ENCODE peak calls at places on chromosomes 1 and 21, in ten cellular contexts. E is endodermal cell, N is small intestine, B is ascending aorta, Y is neuronal stem cell, I is tibial artery, H is heart right ventricle, X is breast epithelium, D is A549, Z is right lobe of liver. W is an unnamed sample. For H3K4me1, the result is how much of the 10 kb centered on the place peaks cover.

GRCh38 chr21:45103966-45104520 is 29.7 kb downstream of the ADARB1 start:
- DNase-seq in H (no peak), Z (no peak), E (no peak), N (no peak), I (no peak), D (no peak), X (no peak), Y (no peak), B (no peak), W (no peak)

GRCh38 chr1:212683357-212683722 is 16.3 kb downstream of the BATF3 start:
- DNase-seq in Y (no peak), B (no peak), E (peak), X (no peak), H (no peak), I (peak), D (no peak), Z (no peak), N (no peak), W (no peak)

GRCh38 chr1:152707860-152708259 is at the start of gene LCE4A:
- DNase-seq in Y (no peak), Z (no peak), E (no peak), X (no peak), D (no peak), H (no peak), I (no peak), N (no peak), B (no peak), W (no peak)

GRCh38 chr1:20640183-20640597 is 6.9 kb downstream of the PINK1 start:
- DNase-seq in Z (peak), B (no peak), E (peak), X (no peak), D (peak), Y (peak), N (peak), H (no peak), I (peak), W (no peak)

GRCh38 chr1:55382699-55383377 is 167.7 kb upstream of the USP24 start:
- DNase-seq in N (no peak), E (no peak), B (no peak), D (no peak), I (no peak), X (no peak), Y (no peak), H (no peak), Z (no peak), W (no peak)

GRCh38 chr1:50416553-50417453 is 6.4 kb downstream of the DMRTA2 start:
- DNase-seq in H (no peak), X (no peak), I (no peak), D (no peak), Y (no peak), Z (no peak), B (no peak), E (peak), N (no peak), W (no peak)

GRCh38 chr1:233033366-233033765 is 83.0 kb downstream of the NTPCR start:
- DNase-seq in I (no peak), Y (no peak), X (no peak), Z (no peak), B (no peak), H (no peak), N (no peak), D (no peak), E (no peak), W (no peak)

GRCh38 chr1:40664167-40664537 is 1.3 kb downstream of the RIMS3 start:
- DNase-seq in D (no peak), B (no peak), X (no peak), Y (no peak), H (no peak), E (no peak), N (no peak), I (no peak), Z (no peak), W (no peak)

GRCh38 chr1:235050911-235051360 is 77.7 kb downstream of the TOMM20 start:
- DNase-seq in D (no peak), N (no peak), Z (no peak), E (no peak), I (peak), X (no peak), Y (no peak), B (no peak), H (peak), W (no peak)

GRCh38 chr1:118077331-118078055 is 107.5 kb downstream of the SPAG17 start:
- DNase-seq in D (peak), E (peak), B (no peak), H (no peak), I (no peak), X (no peak), Z (no peak), N (peak), Y (peak), W (no peak)

GRCh38 chr1:219031821-219032220 is 141.9 kb upstream of the LYPLAL1 start:
- DNase-seq in B (no peak), E (no peak), I (no peak), D (no peak), X (no peak), H (no peak), Y (no peak), N (no peak), Z (no peak), W (no peak)

GRCh38 chr1:58842941-58843340 is 59.1 kb upstream of the JUN start:
- DNase-seq in X (no peak), D (no peak), Z (no peak), E (no peak), N (no peak), H (no peak), B (no peak), I (no peak), Y (no peak), W (no peak)

GRCh38 chr1:17547271-17547670 is 7.8 kb downstream of the ARHGEF10L start:
- DNase-seq in N (no peak), I (no peak), E (peak), Y (no peak), D (no peak), Z (no peak), X (no peak), B (no peak), H (no peak), W (no peak)

GRCh38 chr1:234839663-234840062 is 229.7 kb upstream of the IRF2BP2 start:
- DNase-seq in D (no peak), Y (no peak), E (peak), Z (no peak), B (no peak), N (no peak), H (no peak), I (no peak), X (no peak), W (no peak)

GRCh38 chr1:47686731-47687617 is 249.1 kb downstream of the FOXD2 start:
- DNase-seq in B (no peak), I (peak), Y (no peak), E (peak), X (no peak), Z (no peak), N (no peak), D (no peak), H (no peak), W (no peak)

GRCh38 chr1:19209439-19209989 is 552 bp downstream of the UBR4 start:
- DNase-seq in D (peak), N (peak), H (no peak), Z (peak), Y (no peak), I (peak), E (no peak), B (no peak), X (peak), W (no peak)

GRCh38 chr1:22831729-22832413 is 121.2 kb downstream of the EPHB2 start:
- DNase-seq in Z (no peak), D (peak), H (no peak), N (peak), E (no peak), I (no peak), B (no peak), X (peak), Y (no peak), W (peak)

GRCh38 chr21:31656199-31657095 is 3.0 kb upstream of the SOD1 start:
- DNase-seq in I (no peak), E (no peak), Y (no peak), D (no peak), Z (no peak), X (no peak), H (no peak), B (no peak), N (no peak), W (no peak)

GRCh38 chr1:237179511-237179910 is 137.5 kb downstream of the RYR2 start:
- DNase-seq in B (no peak), D (no peak), H (no peak), Y (no peak), I (no peak), E (no peak), Z (no peak), N (no peak), X (no peak), W (no peak)

GRCh38 chr1:22633697-22634463 is 2.5 kb upstream of the C1QA start:
- DNase-seq in D (no peak), X (no peak), Y (no peak), E (no peak), H (no peak), I (no peak), N (no peak), B (no peak), Z (no peak), W (no peak)

GRCh38 chr1:88079036-88079435 is 605.0 kb upstream of the PKN2 start:
- DNase-seq in I (no peak), B (no peak), Z (no peak), D (no peak), E (peak), X (no peak), Y (peak), N (no peak), H (no peak), W (no peak)

GRCh38 chr1:63799810-63800209 is 26.0 kb downstream of the ROR1 start:
- DNase-seq in Y (no peak), B (no peak), D (no peak), E (no peak), Z (no peak), H (no peak), I (no peak), X (no peak), N (no peak), W (no peak)

GRCh38 chr1:179025125-179025974 is at the start of gene FAM20B:
- DNase-seq in H (peak), N (peak), D (peak), B (peak), Z (peak), I (peak), Y (peak), X (peak), E (peak), W (no peak)

GRCh38 chr1:78060857-78061563 is 15.2 kb downstream of the GIPC2 start:
- DNase-seq in D (no peak), Y (no peak), B (no peak), Z (no peak), I (no peak), E (no peak), X (no peak), N (no peak), H (no peak), W (no peak)

GRCh38 chr1:167431261-167431908 is 86.9 kb downstream of the CD247 start:
- DNase-seq in X (no peak), Y (no peak), D (no peak), N (no peak), Z (no peak), I (no peak), H (no peak), B (no peak), E (no peak), W (no peak)

GRCh38 chr1:219088778-219089557 is 84.7 kb upstream of the LYPLAL1 start:
- DNase-seq in Y (no peak), B (peak), X (no peak), D (peak), N (no peak), Z (peak), I (peak), H (no peak), E (no peak), W (peak)

DNA sequence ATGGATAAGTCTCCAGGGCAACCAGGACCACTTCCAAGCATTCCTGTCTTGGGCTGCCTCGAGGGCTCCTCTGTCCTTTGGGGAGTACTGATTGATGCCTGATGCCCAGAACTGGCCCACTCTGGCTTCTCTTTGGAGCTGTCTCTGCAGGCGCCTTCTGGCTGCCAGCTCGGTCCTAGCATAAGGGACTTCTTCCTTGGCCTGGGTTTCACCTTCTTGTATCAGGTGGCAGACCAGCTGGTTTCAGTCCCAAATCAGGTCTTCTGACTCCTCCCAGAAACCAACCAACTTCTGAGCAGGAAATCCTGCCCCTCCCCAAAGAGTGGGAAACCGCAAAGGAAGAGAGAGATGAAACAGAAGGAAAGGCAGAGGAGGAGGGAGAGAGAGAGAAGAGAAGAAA is 10.6 kb downstream of the G0S2 start:
- DNase-seq in Z (no peak), B (no peak), E (no peak), I (no peak), Y (no peak), H (no peak), D (no peak), N (no peak), X (no peak), W (no peak)
- H3K4me1 ChIP-seq in Z (under half), B (under half), E (under half), I (under half), Y (under half), H (under half), D (under half), N (under half), X (under half), W (under half)

GRCh38 chr1:52635321-52636089 is 2.5 kb downstream of the SHISAL2A start:
- DNase-seq in B (no peak), Z (no peak), N (no peak), Y (no peak), D (no peak), I (no peak), E (no peak), X (no peak), H (no peak), W (no peak)

GRCh38 chr1:52634111-52634510 is 1.1 kb downstream of the SHISAL2A start:
- DNase-seq in B (no peak), I (no peak), Y (no peak), N (no peak), Z (no peak), D (no peak), E (no peak), H (no peak), X (no peak), W (no peak)

GRCh38 chr1:52631759-52632331 is 1.1 kb upstream of the SHISAL2A start:
- DNase-seq in X (no peak), Z (no peak), N (peak), B (no peak), D (no peak), H (no peak), I (no peak), Y (no peak), E (peak), W (no peak)

GRCh38 chr1:52632732-52633290 is at the start of gene SHISAL2A:
- DNase-seq in N (peak), Y (peak), I (no peak), E (peak), H (peak), X (no peak), Z (peak), B (no peak), D (no peak), W (no peak)

GRCh38 chr1:52633291-52633754 is 355 bp downstream of the SHISAL2A start:
- DNase-seq in E (peak), X (no peak), N (no peak), Y (peak), I (no peak), Z (no peak), H (peak), D (no peak), B (no peak), W (no peak)
- H3K4me1 ChIP-seq in E (under half), X (under half), N (under half), Y (under half), I (under half), Z (under half), H (under half), D (under half), B (under half), W (under half)

DNA sequence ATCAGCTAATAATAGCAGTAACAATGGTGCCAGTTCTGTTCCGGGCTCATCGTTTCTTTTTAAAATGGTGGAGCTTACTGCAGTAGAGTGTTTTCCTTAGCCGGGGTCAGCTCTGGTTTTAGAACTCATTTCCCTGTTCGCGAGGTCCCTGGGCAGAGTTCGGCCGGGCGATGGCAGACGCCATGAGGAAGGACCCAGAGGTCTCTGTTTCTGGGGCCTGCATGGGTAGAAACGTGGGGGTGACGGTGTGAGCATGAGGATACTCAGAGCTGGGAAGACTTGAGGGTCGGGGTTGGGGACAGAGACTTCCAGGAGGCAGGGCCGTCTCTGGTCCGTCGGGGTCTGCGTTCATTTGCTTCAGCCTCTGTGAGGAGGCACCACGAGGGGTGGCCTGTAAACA is 38.8 kb downstream of the PRKCZ start:
- DNase-seq in N (no peak), E (no peak), B (no peak), Y (no peak), X (no peak), Z (no peak), H (no peak), D (no peak), I (no peak), W (no peak)
- H3K4me1 ChIP-seq in N (under half), E (under half), B (under half), Y (under half), X (under half), Z (under half), H (under half), D (under half), I (under half), W (under half)

GRCh38 chr1:44811714-44812151 is 3.4 kb downstream of the BTBD19 start:
- DNase-seq in N (no peak), Z (peak), H (peak), X (no peak), E (peak), D (no peak), B (no peak), I (peak), Y (no peak), W (no peak)

GRCh38 chr1:44810101-44810761 is 1.9 kb downstream of the BTBD19 start:
- DNase-seq in I (peak), Z (peak), D (no peak), N (no peak), X (peak), Y (no peak), H (peak), E (peak), B (peak), W (no peak)

GRCh38 chr1:44812822-44813543 is 4.7 kb downstream of the BTBD19 start:
- DNase-seq in I (peak), H (peak), Y (no peak), D (no peak), X (no peak), B (no peak), E (peak), N (no peak), Z (peak), W (no peak)

GRCh38 chr1:44808938-44809917 is 905 bp downstream of the BTBD19 start:
- DNase-seq in H (peak), X (no peak), D (no peak), B (peak), N (peak), Z (peak), Y (no peak), E (peak), I (peak), W (no peak)

DNA sequence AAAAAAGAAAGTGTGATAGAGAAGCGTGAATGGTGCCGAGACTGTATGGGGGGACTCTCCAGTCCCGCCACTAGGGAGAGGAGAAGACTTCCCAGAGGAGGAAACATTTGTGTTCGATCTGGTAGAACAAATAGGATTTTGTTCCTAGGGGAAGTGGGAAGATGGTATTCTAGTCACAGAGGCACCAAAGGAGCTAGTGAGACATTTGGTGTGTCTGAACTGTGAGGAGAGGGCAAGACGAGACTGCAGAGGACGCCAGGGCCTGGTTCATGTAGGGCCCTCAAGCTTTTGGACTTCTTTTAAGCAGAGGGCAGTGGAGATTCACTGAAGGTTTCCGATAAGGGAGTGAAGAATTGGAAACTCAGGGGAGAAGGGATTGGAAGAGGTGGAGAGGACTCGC is 2.9 kb downstream of the BTBD19 start:
- DNase-seq in N (no peak), H (peak), E (peak), I (no peak), B (no peak), Y (no peak), D (no peak), Z (no peak), X (no peak), W (no peak)
- H3K4me1 ChIP-seq in N (under half), H (half or more), E (under half), I (half or more), B (half or more), Y (under half), D (half or more), Z (under half), X (under half), W (half or more)

GRCh38 chr1:8873001-8873400 is 5.5 kb downstream of the ENO1 start:
- DNase-seq in X (no peak), D (no peak), E (peak), N (no peak), Z (no peak), I (no peak), B (no peak), Y (no peak), H (no peak), W (no peak)
- H3K4me1 ChIP-seq in X (under half), D (half or more), E (under half), N (under half), Z (half or more), I (half or more), B (under half), Y (under half), H (half or more), W (half or more)

GRCh38 chr1:157671895-157672294 is 28.7 kb downstream of the FCRL3 start:
- DNase-seq in X (no peak), E (no peak), B (no peak), H (no peak), D (no peak), Z (no peak), N (no peak), Y (no peak), I (no peak), W (no peak)

GRCh38 chr1:157678721-157679120 is 21.8 kb downstream of the FCRL3 start:
- DNase-seq in X (no peak), N (no peak), H (no peak), I (no peak), Z (no peak), B (no peak), Y (no peak), D (no peak), E (no peak), W (no peak)

GRCh38 chr1:157673008-157673407 is 27.6 kb downstream of the FCRL3 start:
- DNase-seq in Z (no peak), D (no peak), Y (no peak), I (no peak), N (no peak), H (no peak), X (no peak), E (no peak), B (no peak), W (no peak)
- H3K4me1 ChIP-seq in Z (under half), D (under half), Y (under half), I (under half), N (under half), H (under half), X (under half), E (under half), B (under half), W (under half)

GRCh38 chr1:15411593-15412487 is 2.2 kb downstream of the EFHD2 start:
- DNase-seq in I (peak), D (no peak), H (peak), Z (peak), B (peak), N (peak), X (no peak), E (peak), Y (no peak), W (no peak)
- H3K4me1 ChIP-seq in I (under half), D (half or more), H (half or more), Z (under half), B (under half), N (under half), X (under half), E (under half), Y (under half), W (under half)

GRCh38 chr1:61094677-61095076 is 12.3 kb downstream of the NFIA start:
- DNase-seq in E (no peak), I (no peak), D (no peak), H (no peak), N (no peak), B (no peak), X (no peak), Y (no peak), Z (no peak), W (no peak)
- H3K4me1 ChIP-seq in E (under half), I (under half), D (under half), H (half or more), N (under half), B (under half), X (under half), Y (under half), Z (under half), W (under half)

DNA sequence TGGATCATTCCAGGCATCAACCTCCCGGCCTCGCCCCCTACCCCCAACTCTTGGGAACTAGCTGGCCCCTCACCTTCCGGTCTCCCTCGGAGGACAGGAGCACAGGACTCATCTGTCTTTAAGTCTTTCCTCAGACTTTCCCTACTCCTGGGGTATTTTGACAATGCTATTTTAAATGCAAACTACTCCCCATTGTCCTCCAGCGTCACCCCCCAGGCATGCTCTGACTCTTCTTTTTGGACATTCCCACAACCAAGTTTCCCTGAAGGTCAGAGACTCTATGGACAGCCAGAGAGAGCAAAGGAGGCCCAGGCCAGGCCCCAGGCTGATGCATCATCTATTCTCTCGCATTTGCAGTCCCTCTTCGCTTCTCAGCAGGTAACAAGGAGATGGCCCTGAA is 424.3 kb downstream of the PCP4 start:
- DNase-seq in I (no peak), X (no peak), Z (no peak), N (no peak), H (no peak), Y (no peak), D (no peak), B (no peak), E (peak), W (no peak)
- H3K4me1 ChIP-seq in I (under half), X (under half), Z (under half), N (under half), H (under half), Y (under half), D (under half), B (under half), E (under half), W (under half)